ENCODE peak calls at places on chromosomes 5 and 9, in six cellular contexts. G, E, J, Z, T and X are unnamed samples. For H4K20me1, the result is how much of the 10 kb centered on the place peaks cover.

GRCh38 chr9:95407524-95407923 is 90.0 kb upstream of the FANCC start:
- DNase-seq in Z (no peak), G (no peak), J (no peak), T (no peak), E (no peak), X (no peak)

GRCh38 chr5:64144429-64145215 is 21.0 kb upstream of the RNF180 start:
- DNase-seq in E (no peak), Z (peak), G (no peak), J (no peak), T (peak), X (no peak)

GRCh38 chr5:37198066-37198465 is 51.1 kb downstream of the CPLANE1 start:
- DNase-seq in Z (no peak), T (no peak), E (no peak), G (no peak), J (no peak), X (peak)

GRCh38 chr9:116000748-116001329 is 152.8 kb upstream of the PAPPA start:
- DNase-seq in Z (peak), G (peak), T (peak), E (peak), J (peak), X (no peak)

GRCh38 chr5:62538017-62538942 is 40.3 kb upstream of the LRRC70 start:
- DNase-seq in G (no peak), T (peak), Z (peak), J (no peak), E (no peak), X (no peak)

GRCh38 chr9:87684627-87685204 is 41.2 kb upstream of the CTSL start:
- DNase-seq in G (peak), E (peak), T (peak), J (no peak), Z (peak), X (no peak)

GRCh38 chr9:119868694-119869093 is 499.5 kb upstream of the BRINP1 start:
- DNase-seq in Z (no peak), G (no peak), J (no peak), E (peak), T (no peak), X (no peak)

GRCh38 chr5:74670377-74671038 is 14.5 kb upstream of the HEXB start:
- DNase-seq in J (no peak), T (no peak), G (no peak), E (no peak), Z (no peak), X (no peak)

GRCh38 chr5:162068412-162068811 is 839 bp downstream of the GABRG2 start:
- DNase-seq in E (peak), G (peak), J (peak), Z (peak), T (peak), X (peak)

GRCh38 chr9:84485539-84485938 is 145.0 kb upstream of the SLC28A3 start:
- DNase-seq in G (no peak), E (no peak), T (no peak), J (no peak), Z (no peak), X (no peak)

GRCh38 chr9:76537150-76537646 is 78.2 kb downstream of the GCNT1 start:
- DNase-seq in T (no peak), E (no peak), G (no peak), J (no peak), Z (no peak), X (no peak)

GRCh38 chr5:103375356-103375755 is 116.8 kb downstream of the MACIR start:
- DNase-seq in E (no peak), G (no peak), Z (no peak), J (no peak), T (peak), X (no peak)

GRCh38 chr5:161378701-161379100 is 167.8 kb downstream of the GABRB2 start:
- DNase-seq in J (no peak), T (no peak), Z (no peak), E (no peak), G (no peak), X (no peak)

GRCh38 chr9:22683393-22684075 is 236.9 kb downstream of the DMRTA1 start:
- DNase-seq in Z (peak), G (no peak), T (peak), J (peak), E (no peak), X (peak)

GRCh38 chr5:37871023-37871815 is 31.4 kb upstream of the GDNF start:
- DNase-seq in G (no peak), E (no peak), J (no peak), T (peak), Z (peak), X (no peak)

GRCh38 chr9:135282001-135282731 is 194.7 kb downstream of the OLFM1 start:
- DNase-seq in J (peak), T (peak), G (no peak), Z (peak), E (peak), X (peak)

GRCh38 chr5:178981381-178981780 is 13.7 kb downstream of the GRM6 start:
- DNase-seq in J (no peak), Z (no peak), G (no peak), E (no peak), T (no peak), X (no peak)
- TF ChIP-seq EZH2phosphoT487 in J (no peak), Z (no peak), G (no peak), E (no peak), T (no peak), X (no peak)

GRCh38 chr9:78369644-78370219 is 72.8 kb downstream of the PSAT1 start:
- DNase-seq in G (peak), T (peak), E (peak), J (peak), Z (peak), X (no peak)

GRCh38 chr9:78363221-78363620 is 66.3 kb downstream of the PSAT1 start:
- DNase-seq in J (no peak), Z (peak), E (no peak), T (peak), G (no peak), X (no peak)

GRCh38 chr9:78368236-78368635 is 71.3 kb downstream of the PSAT1 start:
- DNase-seq in E (no peak), J (no peak), Z (no peak), G (no peak), T (no peak), X (no peak)

GRCh38 chr9:78366827-78367226 is 69.9 kb downstream of the PSAT1 start:
- DNase-seq in J (no peak), G (peak), E (no peak), Z (no peak), T (no peak), X (no peak)

GRCh38 chr9:78365979-78366697 is 69.2 kb downstream of the PSAT1 start:
- DNase-seq in T (peak), G (peak), J (peak), E (peak), Z (peak), X (peak)
- H2AFZ ChIP-seq in T (no peak), G (no peak), J (no peak), E (peak), Z (no peak), X (peak)

GRCh38 chr5:72847439-72847838 is 31.0 kb downstream of the TNPO1 start:
- DNase-seq in Z (no peak), G (no peak), E (no peak), J (no peak), T (no peak), X (no peak)

GRCh38 chr5:72848474-72849428 is 32.3 kb downstream of the TNPO1 start:
- DNase-seq in T (peak), J (peak), Z (peak), E (peak), G (peak), X (peak)

GRCh38 chr5:72847989-72848473 is 31.6 kb downstream of the TNPO1 start:
- DNase-seq in J (peak), G (peak), E (peak), Z (peak), T (peak), X (peak)

GRCh38 chr5:72845889-72846288 is 29.4 kb downstream of the TNPO1 start:
- DNase-seq in T (no peak), E (no peak), G (no peak), Z (peak), J (no peak), X (no peak)

DNA sequence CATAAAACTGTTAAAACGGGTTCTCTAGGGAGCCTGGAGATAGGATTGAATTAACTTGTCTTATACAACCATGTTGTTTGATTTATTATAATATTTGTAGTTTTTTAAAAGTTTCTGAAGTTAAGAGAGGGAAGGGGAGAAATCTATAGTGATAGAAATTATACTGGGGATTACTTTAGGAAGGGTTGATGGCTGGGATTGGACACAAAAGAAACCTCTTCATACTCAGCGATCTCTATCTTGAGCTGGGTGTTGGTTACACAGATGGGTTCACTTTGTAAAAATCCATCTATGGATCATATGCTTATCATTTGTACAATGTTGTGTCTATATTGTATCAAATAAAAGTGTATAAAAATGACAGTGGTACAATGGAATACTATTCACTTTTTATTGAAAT is 30.0 kb downstream of the TNPO1 start:
- DNase-seq in J (no peak), G (no peak), T (no peak), E (no peak), Z (no peak), X (no peak)
- H4K20me1 ChIP-seq in J (under half), G (under half), T (under half), E (half or more), Z (under half), X (under half)

GRCh38 chr9:33429256-33430080 is 17.9 kb downstream of the AQP3 start:
- DNase-seq in G (no peak), T (no peak), E (no peak), J (no peak), Z (peak), X (no peak)
- TF ChIP-seq EZH2phosphoT487 in G (no peak), T (no peak), E (no peak), J (no peak), Z (no peak), X (no peak)

GRCh38 chr5:112690605-112691340 is 46.9 kb upstream of the APC start:
- DNase-seq in T (no peak), E (no peak), J (no peak), G (no peak), Z (no peak), X (no peak)
- H2AFZ ChIP-seq in T (no peak), E (no peak), J (no peak), G (peak), Z (no peak), X (no peak)